ENCODE peak calls at places on chromosomes 13 and 19, in six cellular contexts. T is A172, L is smooth muscle cell of the brain vasculature, W is C1 segment of cervical spinal cord, J is psoas muscle, N is AG09309. Q is an unnamed sample.

GRCh38 chr19:2332341-2333026 is 4.0 kb downstream of the SPPL2B start:
- DNase-seq in T (no peak), L (no peak), W (no peak), J (no peak), N (no peak), Q (no peak)

GRCh38 chr19:45499196-45500180 is 1.2 kb downstream of the PPM1N start:
- DNase-seq in T (no peak), L (no peak), W (peak; percentile 16), J (peak; percentile 62), N (no peak), Q (no peak)

GRCh38 chr13:21638319-21639282 is 32.3 kb upstream of the FGF9 start:
- DNase-seq in T (peak; percentile 35), L (no peak), W (no peak), J (no peak), N (no peak), Q (no peak)

GRCh38 chr19:42281175-42282035 is 12.4 kb downstream of the CIC start:
- DNase-seq in T (peak; percentile 74), L (no peak), W (peak; percentile 80), J (peak; percentile 64), N (no peak), Q (no peak)

GRCh38 chr19:42497492-42498226 is 30.6 kb downstream of the CEACAM1 start:
- DNase-seq in T (no peak), L (no peak), W (no peak), J (no peak), N (no peak), Q (peak; percentile 26)

GRCh38 chr13:100657881-100658315 is 16.7 kb downstream of the TMTC4 start:
- DNase-seq in T (no peak), L (no peak), W (peak; percentile 81), J (no peak), N (no peak), Q (no peak)

GRCh38 chr19:5623397-5624153 is 692 bp downstream of the SAFB start:
- DNase-seq in T (no peak), L (no peak), W (no peak), J (peak; percentile 39), N (no peak), Q (no peak)

GRCh38 chr19:18939922-18940775 is 868 bp downstream of the HOMER3 start:
- DNase-seq in T (peak; percentile 59), L (no peak), W (peak; percentile 60), J (peak; percentile 76), N (no peak), Q (peak; percentile 28)

GRCh38 chr13:94416454-94417080 is 62.9 kb downstream of the DCT start:
- DNase-seq in T (peak; percentile 18), L (no peak), W (no peak), J (no peak), N (no peak), Q (no peak)

GRCh38 chr13:100543872-100544602 is 44.6 kb downstream of the GGACT start:
- DNase-seq in T (no peak), L (peak; percentile 86), W (no peak), J (no peak), N (no peak), Q (peak; percentile 86)

GRCh38 chr19:28960986-28961705 is 251.8 kb downstream of the UQCRFS1 start:
- DNase-seq in T (no peak), L (no peak), W (no peak), J (no peak), N (no peak), Q (no peak)

GRCh38 chr19:38371081-38371480 is 3.3 kb upstream of the PSMD8 start:
- DNase-seq in T (no peak), L (no peak), W (no peak), J (no peak), N (no peak), Q (no peak)

GRCh38 chr19:49799798-49800376 is 13.2 kb downstream of the FUZ start:
- DNase-seq in T (no peak), L (no peak), W (no peak), J (no peak), N (no peak), Q (no peak)

GRCh38 chr13:51179432-51179971 is 42.7 kb upstream of the FAM124A start:
- DNase-seq in T (no peak), L (no peak), W (no peak), J (no peak), N (no peak), Q (no peak)

GRCh38 chr13:48412881-48413351 is at the start of gene LPAR6:
- DNase-seq in T (peak; percentile 79), L (peak; percentile 55), W (no peak), J (no peak), N (no peak), Q (no peak)

GRCh38 chr19:34662919-34663318 is 14.0 kb downstream of the SCGB2B2 start:
- DNase-seq in T (peak; percentile 59), L (no peak), W (no peak), J (no peak), N (no peak), Q (no peak)

GRCh38 chr19:58407658-58408151 is 744 bp upstream of the ZNF584 start:
- DNase-seq in T (no peak), L (no peak), W (no peak), J (no peak), N (no peak), Q (no peak)

GRCh38 chr19:50658438-50659317 is 9.4 kb downstream of the C19orf81 start:
- DNase-seq in T (peak; percentile 82), L (no peak), W (peak; percentile 84), J (peak; percentile 49), N (no peak), Q (peak; percentile 80)

GRCh38 chr13:110525328-110526319 is 35.9 kb downstream of the RAB20 start:
- DNase-seq in T (no peak), L (no peak), W (no peak), J (no peak), N (no peak), Q (peak; percentile 81)

GRCh38 chr13:73054712-73055111 is 4.1 kb upstream of the KLF5 start:
- DNase-seq in T (no peak), L (no peak), W (no peak), J (no peak), N (no peak), Q (no peak)

GRCh38 chr13:48493076-48493765 is 39.7 kb downstream of the RCBTB2 start:
- DNase-seq in T (no peak), L (no peak), W (peak; percentile 36), J (no peak), N (no peak), Q (no peak)

GRCh38 chr13:83248751-83249150 is 633.5 kb downstream of the SLITRK1 start:
- DNase-seq in T (no peak), L (no peak), W (no peak), J (no peak), N (no peak), Q (no peak)

GRCh38 chr13:110319774-110320509 is 12.9 kb downstream of the COL4A2 start:
- DNase-seq in T (peak; percentile 98), L (no peak), W (no peak), J (no peak), N (no peak), Q (peak; percentile 77)

GRCh38 chr13:44906758-44907157 is 82.5 kb downstream of the NUFIP1 start:
- DNase-seq in T (no peak), L (no peak), W (peak; percentile 56), J (no peak), N (peak; percentile 46), Q (no peak)

GRCh38 chr13:47904239-47904638 is 96.8 kb downstream of the SUCLA2 start:
- DNase-seq in T (peak; percentile 92), L (no peak), W (no peak), J (no peak), N (no peak), Q (no peak)

GRCh38 chr13:45811891-45812583 is 39.5 kb downstream of the SIAH3 start:
- DNase-seq in T (peak; percentile 4), L (no peak), W (no peak), J (no peak), N (no peak), Q (no peak)

GRCh38 chr19:56837892-56838679 is 2.4 kb downstream of the PEG3 start:
- DNase-seq in T (no peak), L (no peak), W (peak; percentile 83), J (peak; percentile 73), N (no peak), Q (peak; percentile 83)

GRCh38 chr13:45847554-45848224 is 3.9 kb downstream of the SIAH3 start:
- DNase-seq in T (peak; percentile 42), L (no peak), W (peak; percentile 12), J (peak; percentile 22), N (no peak), Q (peak; percentile 49)

GRCh38 chr13:102367836-102368235 is 34.0 kb downstream of the FGF14 start:
- DNase-seq in T (no peak), L (no peak), W (no peak), J (no peak), N (no peak), Q (no peak)

GRCh38 chr19:18253716-18254115 is 20.5 kb downstream of the IQCN start:
- DNase-seq in T (no peak), L (no peak), W (no peak), J (no peak), N (no peak), Q (peak; percentile 61)

GRCh38 chr19:17794731-17795494 is at the start of gene B3GNT3:
- DNase-seq in T (no peak), L (no peak), W (no peak), J (peak; percentile 24), N (no peak), Q (peak; percentile 82)

GRCh38 chr13:106087201-106087600 is 448.3 kb downstream of the EFNB2 start:
- DNase-seq in T (no peak), L (no peak), W (no peak), J (no peak), N (no peak), Q (no peak)

GRCh38 chr13:33869005-33869404 is 51.1 kb downstream of the RFC3 start:
- DNase-seq in T (no peak), L (no peak), W (no peak), J (no peak), N (no peak), Q (no peak)

GRCh38 chr13:87057807-87058520 is 613.2 kb upstream of the SLITRK5 start:
- DNase-seq in T (no peak), L (peak; percentile 43), W (no peak), J (no peak), N (no peak), Q (no peak)

GRCh38 chr13:48000559-48001126 is 430 bp downstream of the SUCLA2 start:
- DNase-seq in T (no peak), L (no peak), W (no peak), J (no peak), N (no peak), Q (peak; percentile 26)

Q was measured in upper lobe of left lung.